ENCODE peak calls at places on chromosomes 4 and X, in eight cellular contexts. R is Caco-2; C is GM13977; U is NCI-H1092 treated with DMSO at 0.1 percent for 48 hours; I is effector CD4-positive, alpha-beta T cell; E is stimulated activated CD8-positive, alpha-beta memory T cell treated with anti-CD3 and anti-CD28 coated beads, Interleukin-7, amount 100 ng/mL, for 24 hours; O is H7; B is activated naive CD4-positive, alpha-beta T cell treated with anti-CD3 and anti-CD28 coated beads for 36 hours. L is an unnamed sample.

GRCh38 chrX:131650637-131651410 is 107.0 kb downstream of the OR13H1 start:
- DNase-seq in R (no peak), C (no peak), U (no peak), I (no peak), E (no peak), O (no peak), B (no peak), L (no peak)

GRCh38 chr4:139988863-139989765 is 164.9 kb downstream of the MAML3 start:
- DNase-seq in R (peak), C (no peak), U (no peak), I (no peak), E (peak), O (no peak), B (peak), L (no peak)

GRCh38 chr4:38278255-38278654 is 318.1 kb downstream of the PTTG2 start:
- DNase-seq in R (no peak), C (no peak), U (no peak), I (no peak), E (no peak), O (no peak), B (no peak), L (no peak)

GRCh38 chrX:39750246-39750790 is 347.4 kb downstream of the BCOR start:
- DNase-seq in R (no peak), C (no peak), U (no peak), I (no peak), E (no peak), O (no peak), B (no peak), L (no peak)

GRCh38 chrX:47802589-47802988 is 34.1 kb upstream of the ZNF81 start:
- DNase-seq in R (no peak), C (no peak), U (peak), I (no peak), E (no peak), O (no peak), B (no peak), L (no peak)

GRCh38 chr4:5780831-5781480 is 70.0 kb downstream of the EVC start:
- DNase-seq in R (no peak), C (no peak), U (no peak), I (no peak), E (no peak), O (no peak), B (no peak), L (no peak)

GRCh38 chrX:18422886-18423285 is 2.5 kb upstream of the CDKL5 start:
- DNase-seq in R (no peak), C (no peak), U (no peak), I (no peak), E (no peak), O (no peak), B (no peak), L (no peak)

GRCh38 chr4:187656953-187657352 is 338.6 kb upstream of the ZFP42 start:
- DNase-seq in R (no peak), C (no peak), U (no peak), I (no peak), E (no peak), O (no peak), B (no peak), L (no peak)

GRCh38 chr4:19358015-19358414 is 893.7 kb upstream of the SLIT2 start:
- DNase-seq in R (no peak), C (no peak), U (no peak), I (no peak), E (no peak), O (no peak), B (no peak), L (no peak)

GRCh38 chrX:46165411-46165810 is 379.8 kb downstream of the ZNF674 start:
- DNase-seq in R (no peak), C (no peak), U (no peak), I (no peak), E (no peak), O (no peak), B (no peak), L (no peak)

GRCh38 chr4:145679520-145679919 is 426 bp upstream of the C4orf51 start:
- DNase-seq in R (no peak), C (no peak), U (peak), I (no peak), E (no peak), O (no peak), B (no peak), L (no peak)

GRCh38 chrX:111270339-111270738 is at the start of gene CAPN6:
- DNase-seq in R (peak), C (no peak), U (no peak), I (no peak), E (no peak), O (peak), B (no peak), L (no peak)

GRCh38 chr4:184289179-184289535 is 71.5 kb upstream of the ENPP6 start:
- DNase-seq in R (no peak), C (no peak), U (no peak), I (no peak), E (no peak), O (no peak), B (no peak), L (no peak)

GRCh38 chr4:24702266-24702665 is 93.1 kb upstream of the SOD3 start:
- DNase-seq in R (no peak), C (no peak), U (no peak), I (no peak), E (no peak), O (no peak), B (no peak), L (no peak)

GRCh38 chrX:24513416-24513815 is 48.3 kb downstream of the PDK3 start:
- DNase-seq in R (no peak), C (peak), U (no peak), I (no peak), E (no peak), O (no peak), B (peak), L (no peak)

GRCh38 chr4:141036786-141037185 is 96.5 kb downstream of the RNF150 start:
- DNase-seq in R (no peak), C (no peak), U (no peak), I (no peak), E (no peak), O (no peak), B (no peak), L (no peak)

GRCh38 chr4:7947927-7948326 is 8.3 kb upstream of the AFAP1 start:
- DNase-seq in R (no peak), C (no peak), U (no peak), I (no peak), E (no peak), O (no peak), B (peak), L (no peak)

GRCh38 chr4:681736-682451 is 7.1 kb downstream of the SLC49A3 start:
- DNase-seq in R (peak), C (peak), U (no peak), I (no peak), E (no peak), O (peak), B (no peak), L (peak)